ENCODE peak calls at places on chromosomes 5 and 9, in ten cellular contexts. G, H, P, V, X, K, L, O, B and N are unnamed samples.

GRCh38 chr9:119026120-119026519 is 343.1 kb downstream of the BRINP1 start:
- DNase-seq in G (no peak), H (no peak), P (no peak), V (no peak), X (no peak), K (peak), L (no peak), O (peak), B (no peak), N (no peak)

GRCh38 chr5:218457-219289 is 553 bp downstream of the SDHA start:
- DNase-seq in G (no peak), H (peak), P (peak), V (peak), X (no peak), K (peak), L (peak), O (no peak), B (no peak), N (no peak)

GRCh38 chr5:173676375-173676774 is 59.9 kb upstream of the BOD1 start:
- DNase-seq in G (no peak), H (no peak), P (no peak), V (no peak), X (no peak), K (no peak), L (no peak), O (no peak), B (no peak), N (no peak)

GRCh38 chr5:142906863-142907671 is 136.9 kb downstream of the ARHGAP26 start:
- DNase-seq in G (no peak), H (no peak), P (no peak), V (peak), X (no peak), K (no peak), L (no peak), O (no peak), B (no peak), N (no peak)

GRCh38 chr5:55037046-55037771 is 13.2 kb downstream of the GZMK start:
- DNase-seq in G (no peak), H (no peak), P (peak), V (no peak), X (no peak), K (no peak), L (no peak), O (no peak), B (no peak), N (no peak)

GRCh38 chr5:57895766-57896165 is 413.2 kb upstream of the ACTBL2 start:
- DNase-seq in G (no peak), H (no peak), P (no peak), V (no peak), X (no peak), K (no peak), L (no peak), O (no peak), B (no peak), N (no peak)

GRCh38 chr5:136518174-136518573 is 152.8 kb upstream of the TRPC7 start:
- DNase-seq in G (no peak), H (no peak), P (no peak), V (no peak), X (no peak), K (no peak), L (no peak), O (no peak), B (no peak), N (no peak)

GRCh38 chr5:172235132-172235780 is 41.3 kb downstream of the EFCAB9 start:
- DNase-seq in G (peak), H (no peak), P (no peak), V (no peak), X (no peak), K (no peak), L (no peak), O (no peak), B (no peak), N (no peak)

GRCh38 chr5:77852514-77853352 is 76.6 kb upstream of the TBCA start:
- DNase-seq in G (peak), H (peak), P (no peak), V (peak), X (no peak), K (peak), L (no peak), O (peak), B (no peak), N (no peak)

GRCh38 chr9:99103909-99104458 is 929 bp upstream of the TGFBR1 start:
- DNase-seq in G (no peak), H (peak), P (no peak), V (peak), X (no peak), K (no peak), L (no peak), O (peak), B (no peak), N (no peak)